ENCODE peak calls at places on chromosomes 4 and X, in seven cellular contexts. Z, E, B, G, N, V and K are unnamed samples.

GRCh38 chrX:152245231-152245630 is 106.9 kb upstream of the MAGEA10 start:
- DNase-seq in N (no peak), V (no peak), B (peak), G (no peak), E (no peak), Z (no peak), K (no peak)

GRCh38 chr4:151641983-151642382 is 118.8 kb downstream of the GATB start:
- DNase-seq in V (no peak), G (no peak), Z (no peak), N (no peak), E (no peak), B (no peak), K (no peak)

GRCh38 chr4:181582595-181582994 is 660.6 kb upstream of the TENM3 start:
- DNase-seq in B (no peak), E (no peak), Z (no peak), G (no peak), N (no peak), V (no peak), K (no peak)

GRCh38 chr4:115219862-115220261 is 106.4 kb upstream of the NDST4 start:
- DNase-seq in E (no peak), B (no peak), Z (no peak), N (no peak), V (no peak), G (no peak), K (no peak)

GRCh38 chrX:72245461-72246089 is 6.7 kb upstream of the ERCC6L start:
- DNase-seq in Z (peak), B (peak), G (peak), V (no peak), N (peak), E (peak), K (no peak)

GRCh38 chr4:75370582-75370981 is 143.6 kb downstream of the RCHY1 start:
- DNase-seq in N (no peak), G (no peak), B (no peak), V (no peak), Z (peak), E (no peak), K (no peak)

GRCh38 chr4:7539659-7540058 is 104.9 kb upstream of the PSAPL1 start:
- DNase-seq in B (peak), E (peak), Z (no peak), V (no peak), N (no peak), G (no peak), K (no peak)

GRCh38 chr4:3527101-3527913 is 4.9 kb downstream of the LRPAP1 start:
- DNase-seq in E (no peak), Z (no peak), N (no peak), B (no peak), G (no peak), V (no peak), K (no peak)

GRCh38 chrX:119635179-119635578 is 29.0 kb upstream of the NKRF start:
- DNase-seq in E (no peak), Z (no peak), N (no peak), G (no peak), B (no peak), V (no peak), K (no peak)

GRCh38 chr4:88158360-88159136 is at the start of gene ABCG2:
- DNase-seq in V (no peak), G (peak), N (peak), Z (peak), E (peak), B (no peak), K (no peak)

GRCh38 chr4:75542824-75543223 is 13.0 kb upstream of the ODAPH start:
- DNase-seq in E (peak), Z (no peak), G (no peak), V (no peak), N (peak), B (peak), K (peak)

GRCh38 chrX:135403374-135403773 is 18.4 kb upstream of the SMIM10L2A start:
- DNase-seq in Z (no peak), N (no peak), G (no peak), E (no peak), B (no peak), V (no peak), K (no peak)

GRCh38 chrX:11304829-11305228 is 11.6 kb downstream of the AMELX start:
- DNase-seq in B (no peak), Z (no peak), V (peak), E (no peak), N (no peak), G (no peak), K (no peak)

GRCh38 chr4:88697588-88698329 is at the start of gene NAP1L5:
- DNase-seq in G (peak), N (peak), V (peak), E (peak), B (peak), Z (no peak), K (no peak)

GRCh38 chrX:114390251-114390796 is 193.6 kb upstream of the HTR2C start:
- DNase-seq in V (no peak), B (no peak), G (no peak), N (no peak), Z (no peak), E (no peak), K (no peak)

GRCh38 chrX:47112316-47112954 is 32.1 kb downstream of the NDUFB11 start:
- DNase-seq in G (no peak), V (no peak), E (no peak), N (peak), B (no peak), Z (no peak), K (no peak)

GRCh38 chr4:92099851-92100250 is 203.9 kb upstream of the GRID2 start:
- DNase-seq in E (no peak), N (no peak), V (no peak), G (no peak), B (no peak), Z (no peak), K (no peak)